ENCODE peak calls at places on chromosome 5, in six cellular contexts. Y is astrocyte of the spinal cord; S is NCI-H460; K is effector memory CD8-positive, alpha-beta T cell; N is prostate gland; C is esophagus squamous epithelium. I is an unnamed sample.

GRCh38 chr5:58922392-58923171 is 339.7 kb downstream of the RAB3C start:
- DNase-seq in K (no peak), Y (peak), S (no peak), C (no peak), N (peak), I (no peak)

GRCh38 chr5:100780376-100780870 is 122.7 kb downstream of the ST8SIA4 start:
- DNase-seq in Y (no peak), N (no peak), S (no peak), C (no peak), K (no peak), I (no peak)

GRCh38 chr5:6675784-6676499 is 37.3 kb upstream of the TENT4A start:
- DNase-seq in N (no peak), C (no peak), Y (no peak), K (no peak), S (no peak), I (peak)

GRCh38 chr5:140176028-140176382 is 1.0 kb downstream of the CYSTM1 start:
- DNase-seq in N (no peak), C (no peak), S (no peak), K (no peak), Y (no peak), I (no peak)

GRCh38 chr5:157575096-157575872 is at the start of gene ADAM19:
- DNase-seq in S (no peak), N (no peak), C (no peak), K (peak), Y (peak), I (peak)

GRCh38 chr5:145531038-145531734 is 304.0 kb downstream of the PRELID2 start:
- DNase-seq in N (peak), C (no peak), K (no peak), Y (peak), S (no peak), I (peak)

GRCh38 chr5:33588654-33589372 is 148.0 kb downstream of the TARS1 start:
- DNase-seq in Y (no peak), K (no peak), N (no peak), C (no peak), S (peak), I (peak)

GRCh38 chr5:156271569-156271968 is 55.4 kb upstream of the SGCD start:
- DNase-seq in S (no peak), Y (no peak), N (no peak), K (no peak), C (no peak), I (no peak)

GRCh38 chr5:14595189-14595588 is 13.6 kb downstream of the OTULINL start:
- DNase-seq in S (no peak), C (no peak), Y (no peak), N (no peak), K (no peak), I (no peak)

GRCh38 chr5:28580616-28581015 is 1542.2 kb upstream of the CDH9 start:
- DNase-seq in C (no peak), S (no peak), Y (peak), K (no peak), N (no peak), I (peak)